ENCODE peak calls at places on chromosomes 5 and 9, in five cellular contexts. B is T-helper 17 cell, G is endothelial cell of umbilical vein, J is HTR-8/SVneo, M is T-helper 22 cell. S is an unnamed sample.
A peak's percentile ranks its signal among the peaks of the same experiment; 100 is the strongest.

GRCh38 chr5:74919487-74919886 is 53.3 kb upstream of the FAM169A start:
- DNase-seq in G (peak; percentile 65), M (no peak), B (no peak), J (peak; percentile 59), S (peak; percentile 47)

GRCh38 chr9:16668906-16669305 is 201.6 kb downstream of the BNC2 start:
- DNase-seq in M (no peak), G (no peak), B (no peak), J (no peak), S (no peak)

GRCh38 chr5:153276151-153276550 is 214.3 kb upstream of the GRIA1 start:
- DNase-seq in M (no peak), B (no peak), G (no peak), J (peak; percentile 5), S (no peak)

GRCh38 chr5:9838906-9839305 is 208.8 kb upstream of the TAS2R1 start:
- DNase-seq in M (no peak), G (no peak), B (no peak), J (no peak), S (no peak)

GRCh38 chr9:105138306-105138801 is 106.1 kb upstream of the SLC44A1 start:
- DNase-seq in M (no peak), B (no peak), J (no peak), G (no peak), S (no peak)

GRCh38 chr5:45261125-45261524 is 435.1 kb downstream of the HCN1 start:
- DNase-seq in J (no peak), M (no peak), B (no peak), G (no peak), S (no peak)

GRCh38 chr5:81268797-81269196 is 32.6 kb upstream of the ZCCHC9 start:
- DNase-seq in B (no peak), J (peak; percentile 64), M (no peak), G (peak; percentile 60), S (peak; percentile 38)

GRCh38 chr5:2204366-2205184 is 321.9 kb upstream of the IRX4 start:
- DNase-seq in B (no peak), M (no peak), J (no peak), G (no peak), S (no peak)

GRCh38 chr9:129173296-129174101 is 4.6 kb downstream of the IER5L start:
- DNase-seq in G (no peak), B (no peak), M (no peak), J (no peak), S (no peak)

GRCh38 chr5:158074992-158075769 is 216.2 kb upstream of the CLINT1 start:
- DNase-seq in J (peak; percentile 43), B (peak; percentile 29), M (no peak), G (peak; percentile 92), S (peak; percentile 42)

GRCh38 chr5:14457475-14457874 is 124.1 kb upstream of the OTULINL start:
- DNase-seq in B (no peak), G (no peak), M (no peak), J (no peak), S (no peak)

GRCh38 chr5:53560506-53561191 is at the start of gene NDUFS4:
- DNase-seq in B (peak; percentile 57), M (peak; percentile 21), J (peak; percentile 74), G (peak; percentile 85), S (peak; percentile 84)

GRCh38 chr5:134184155-134185135 is 7.7 kb upstream of the SKP1 start:
- DNase-seq in J (peak; percentile 78), B (peak; percentile 76), G (peak; percentile 55), M (peak; percentile 41), S (peak; percentile 48)